ENCODE peak calls at places on chromosomes 5 and 9, in seven cellular contexts. T is A549, V is body of pancreas, P is HCT116, Q is breast epithelium, L is sigmoid colon, E is heart left ventricle. M is an unnamed sample.
A peak's percentile ranks its signal among the peaks of the same experiment; 100 is the strongest.

GRCh38 chr9:88697764-88698436 is 162.9 kb downstream of the NXNL2 start:
- DNase-seq in T (no peak), V (no peak), P (no peak), Q (no peak), L (no peak), E (no peak), M (no peak)

GRCh38 chr9:123322771-123323481 is 33.1 kb upstream of the CRB2 start:
- DNase-seq in T (no peak), V (no peak), P (no peak), Q (no peak), L (no peak), E (no peak), M (no peak)

GRCh38 chr9:127707766-127708165 is 978 bp downstream of the CFAP157 start:
- DNase-seq in T (peak; percentile 44), V (no peak), P (peak; percentile 43), Q (no peak), L (no peak), E (no peak), M (no peak)

GRCh38 chr5:141657937-141658545 is 6.8 kb upstream of the FCHSD1 start:
- DNase-seq in T (peak; percentile 70), V (no peak), P (peak; percentile 56), Q (no peak), L (no peak), E (no peak), M (no peak)

GRCh38 chr9:91146391-91147019 is 215.2 kb downstream of the AUH start:
- DNase-seq in T (no peak), V (no peak), P (no peak), Q (no peak), L (no peak), E (no peak), M (no peak)

GRCh38 chr9:75108571-75108970 is 20.3 kb downstream of the OSTF1 start:
- DNase-seq in T (no peak), V (peak; percentile 29), P (no peak), Q (no peak), L (peak; percentile 75), E (peak; percentile 52), M (no peak)

GRCh38 chr9:5453673-5454072 is 3.3 kb downstream of the CD274 start:
- DNase-seq in T (no peak), V (no peak), P (no peak), Q (no peak), L (no peak), E (peak; percentile 62), M (no peak)

GRCh38 chr5:6220346-6221088 is 157.8 kb downstream of the MED10 start:
- DNase-seq in T (no peak), V (no peak), P (no peak), Q (peak; percentile 39), L (no peak), E (no peak), M (no peak)

DNA sequence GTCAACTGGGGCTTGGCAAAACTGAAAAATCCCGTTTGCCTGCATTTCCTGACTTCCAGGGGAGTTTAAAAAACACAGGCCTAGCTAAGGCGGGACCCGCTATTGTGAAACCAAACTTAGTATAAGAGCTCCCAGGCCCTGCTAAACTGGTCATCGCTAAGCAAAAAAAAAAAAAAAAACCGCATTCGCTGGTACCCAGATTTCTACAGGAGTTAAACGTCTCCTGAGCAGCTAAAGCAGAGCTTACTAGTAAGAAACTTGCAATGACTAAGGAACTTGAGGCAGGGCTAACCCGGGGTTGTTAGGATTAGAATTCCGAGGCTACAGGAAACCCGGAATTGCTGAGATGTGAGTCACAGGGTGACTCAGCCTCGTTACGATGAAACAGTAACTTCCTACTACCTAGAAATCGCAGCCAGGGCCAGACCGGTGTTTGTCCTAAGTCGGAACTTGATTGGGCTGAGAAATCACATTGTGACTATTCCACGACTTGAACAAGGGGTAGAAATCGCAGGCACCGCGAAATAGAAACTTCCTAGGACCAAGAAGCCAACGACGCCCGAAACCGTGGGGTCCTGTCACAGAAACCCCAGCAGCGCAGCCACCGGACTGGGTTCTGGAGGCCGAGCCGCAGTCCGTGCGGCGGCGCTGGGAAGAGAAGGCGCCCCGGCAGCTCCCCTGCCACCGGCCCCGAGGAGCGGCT is 89.5 kb downstream of the ANXA2R start:
- DNase-seq in T (peak; percentile 99), V (peak; percentile 77), P (peak; percentile 97), Q (peak; percentile 79), L (peak; percentile 85), E (peak; percentile 79), M (peak; percentile 45)
- TF ChIP-seq POLR2A in T (no peak), V (peak; percentile 20), P (no peak), Q (peak; percentile 20), L (no peak), E (no peak), M (no peak)

GRCh38 chr5:150895431-150896428 is 9.1 kb downstream of the ZNF300 start:
- DNase-seq in T (peak; percentile 4), V (no peak), P (no peak), Q (no peak), L (no peak), E (no peak), M (no peak)
- H3K9me3 ChIP-seq in T (peaks cover 85% of the 10 kb centered on the region), V (peaks cover 2% of the 10 kb centered on the region), P (peaks cover 20% of the 10 kb centered on the region), Q (peaks cover 51% of the 10 kb centered on the region), L (peaks cover 44% of the 10 kb centered on the region), E (peaks cover 100% of the 10 kb centered on the region), M (peaks cover 94% of the 10 kb centered on the region)

GRCh38 chr9:134407123-134407779 is 81.0 kb downstream of the RXRA start:
- DNase-seq in T (peak; percentile 96), V (peak; percentile 92), P (peak; percentile 45), Q (peak; percentile 82), L (peak; percentile 96), E (peak; percentile 95), M (no peak)
- TF ChIP-seq POLR2A in T (peak; percentile 70), V (peak; percentile 48), P (no peak), Q (no peak), L (no peak), E (no peak), M (no peak)

GRCh38 chr5:148970228-148970627 is 92.6 kb downstream of the SH3TC2 start:
- DNase-seq in T (no peak), V (peak; percentile 69), P (no peak), Q (peak; percentile 87), L (peak; percentile 71), E (no peak), M (no peak)

GRCh38 chr5:148970876-148971275 is 92.0 kb downstream of the SH3TC2 start:
- DNase-seq in T (no peak), V (no peak), P (no peak), Q (no peak), L (no peak), E (no peak), M (no peak)

GRCh38 chr5:148972958-148973357 is 89.9 kb downstream of the SH3TC2 start:
- DNase-seq in T (peak; percentile 68), V (no peak), P (peak; percentile 49), Q (no peak), L (peak; percentile 71), E (peak; percentile 50), M (no peak)

GRCh38 chr5:148973455-148973854 is 89.4 kb downstream of the SH3TC2 start:
- DNase-seq in T (no peak), V (no peak), P (no peak), Q (no peak), L (no peak), E (no peak), M (no peak)

GRCh38 chr5:148972396-148972795 is 90.5 kb downstream of the SH3TC2 start:
- DNase-seq in T (no peak), V (no peak), P (no peak), Q (no peak), L (no peak), E (no peak), M (no peak)
- H3K9me3 ChIP-seq in T (no peaks in the 10 kb centered on the region), V (no peaks in the 10 kb centered on the region), P (no peaks in the 10 kb centered on the region), Q (no peaks in the 10 kb centered on the region), L (no peaks in the 10 kb centered on the region), E (no peaks in the 10 kb centered on the region), M (no peaks in the 10 kb centered on the region)

GRCh38 chr9:129497064-129497836 is 123.7 kb downstream of the C9orf50 start:
- DNase-seq in T (no peak), V (peak; percentile 39), P (no peak), Q (no peak), L (peak; percentile 83), E (no peak), M (no peak)

GRCh38 chr9:129497837-129498450 is 123.0 kb downstream of the C9orf50 start:
- DNase-seq in T (no peak), V (no peak), P (no peak), Q (no peak), L (peak; percentile 74), E (no peak), M (no peak)

GRCh38 chr9:129495422-129496186 is 125.3 kb downstream of the C9orf50 start:
- DNase-seq in T (peak; percentile 97), V (peak; percentile 97), P (peak; percentile 82), Q (peak; percentile 92), L (peak; percentile 97), E (peak; percentile 97), M (peak; percentile 40)

GRCh38 chr9:129494113-129494789 is 126.7 kb downstream of the C9orf50 start:
- DNase-seq in T (no peak), V (peak; percentile 84), P (no peak), Q (peak; percentile 73), L (no peak), E (peak; percentile 19), M (no peak)

DNA sequence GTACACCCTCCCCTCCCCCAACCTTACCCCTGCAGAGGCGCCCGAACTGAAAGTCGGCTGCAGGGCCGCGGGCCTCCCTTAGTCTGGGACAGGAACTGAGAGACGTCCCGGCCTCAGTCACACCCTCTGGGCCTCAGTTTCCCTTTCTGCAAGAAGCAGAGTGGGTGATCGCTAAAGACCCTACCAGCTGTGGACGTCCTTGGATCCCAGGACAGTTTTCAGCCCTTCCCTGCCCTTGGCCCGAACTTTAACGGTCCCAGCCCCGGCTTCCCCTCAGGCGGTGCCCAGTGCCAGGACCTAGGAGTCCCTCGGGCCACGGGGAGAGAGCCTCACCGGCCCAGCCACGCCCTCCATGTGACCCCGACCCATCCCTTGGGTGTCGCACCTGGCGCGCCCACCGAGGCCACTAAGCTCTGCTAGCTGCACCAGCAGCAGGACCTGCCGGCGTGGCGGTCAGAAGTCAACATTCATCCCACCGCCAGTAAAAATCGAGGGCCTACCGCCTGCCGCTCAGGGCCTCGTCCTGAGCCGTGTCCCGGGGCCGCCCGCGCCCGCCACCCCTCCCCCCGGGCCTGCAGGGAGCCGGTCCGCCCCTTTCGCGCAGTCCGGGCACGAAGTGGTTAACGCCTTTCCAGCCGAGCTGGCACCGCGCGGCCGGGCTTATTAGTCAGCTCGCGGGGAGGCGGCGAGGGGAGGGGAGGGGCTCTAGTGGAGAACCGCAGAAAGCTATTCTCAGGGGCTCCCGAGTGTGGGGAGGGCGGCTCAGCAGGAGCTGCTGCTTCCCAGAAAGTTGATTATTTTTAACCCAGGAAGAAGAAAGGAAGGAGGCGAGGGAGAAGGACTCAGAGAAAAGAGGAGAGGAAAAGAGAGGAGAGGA is 124.5 kb downstream of the C9orf50 start:
- DNase-seq in T (peak; percentile 94), V (peak; percentile 98), P (peak; percentile 72), Q (peak; percentile 95), L (peak; percentile 99), E (peak; percentile 98), M (no peak)
- TF ChIP-seq POLR2A in T (peak; percentile 34), V (no peak), P (no peak), Q (peak; percentile 83), L (peak; percentile 85), E (peak; percentile 69), M (no peak)

DNA sequence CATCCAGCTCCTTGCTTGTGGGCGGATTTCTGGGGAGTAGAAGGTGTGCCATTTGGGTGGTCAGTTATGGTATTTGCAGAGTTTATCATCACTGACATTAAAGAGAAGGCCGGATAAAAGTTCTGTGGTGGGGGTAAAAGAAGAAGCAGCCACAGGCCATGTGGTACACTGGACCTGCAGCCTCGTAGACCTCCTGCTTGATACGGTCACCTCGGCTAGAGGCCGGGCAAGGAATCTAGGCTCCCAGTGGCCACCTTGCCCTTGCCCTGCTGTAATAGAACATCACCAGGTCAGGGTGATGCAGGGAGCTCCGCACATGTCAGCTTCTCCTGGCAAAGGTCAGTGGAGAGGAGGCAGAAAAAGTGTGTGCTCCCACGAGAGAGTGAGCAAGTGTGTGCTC is 376.1 kb upstream of the IRX4 start:
- DNase-seq in T (no peak), V (no peak), P (no peak), Q (no peak), L (no peak), E (no peak), M (no peak)
- H3K9me3 ChIP-seq in T (no peaks in the 10 kb centered on the region), V (no peaks in the 10 kb centered on the region), P (no peaks in the 10 kb centered on the region), Q (no peaks in the 10 kb centered on the region), L (no peaks in the 10 kb centered on the region), E (no peaks in the 10 kb centered on the region), M (no peaks in the 10 kb centered on the region)

M was measured in esophagus squamous epithelium.